ENCODE peak calls at places on chromosomes 6 and 20, in five cellular contexts. Y is IMR-90, F is A549, N is kidney, M is transverse colon. D is an unnamed sample.

GRCh38 chr6:10882654-10883053 is 813 bp upstream of the GCM2 start:
- DNase-seq in N (no peak), F (no peak), Y (no peak), M (no peak), D (no peak)

GRCh38 chr20:18477821-18478220 is 10.6 kb downstream of the POLR3F start:
- DNase-seq in Y (no peak), F (no peak), N (no peak), M (no peak), D (no peak)

GRCh38 chr6:118963003-118963402 is 28.0 kb upstream of the MCM9 start:
- DNase-seq in Y (peak), M (no peak), N (no peak), F (no peak), D (peak)

GRCh38 chr6:167882244-167882643 is 55.5 kb downstream of the AFDN start:
- DNase-seq in M (no peak), Y (no peak), F (no peak), N (no peak), D (no peak)

GRCh38 chr6:31114970-31115849 is 610 bp downstream of the PSORS1C1 start:
- DNase-seq in Y (peak), M (no peak), F (peak), N (peak), D (peak)

GRCh38 chr6:77273929-77274328 is 189.4 kb downstream of the HTR1B start:
- DNase-seq in M (no peak), F (no peak), Y (no peak), N (no peak), D (no peak)

GRCh38 chr6:111096246-111096645 is 8.9 kb downstream of the SLC16A10 start:
- DNase-seq in F (no peak), M (peak), N (peak), Y (no peak), D (no peak)

GRCh38 chr6:110946498-110946897 is 12.0 kb upstream of the GTF3C6 start:
- DNase-seq in F (no peak), Y (peak), M (no peak), N (no peak), D (no peak)

GRCh38 chr20:51430198-51430950 is 112.1 kb downstream of the NFATC2 start:
- DNase-seq in Y (no peak), F (no peak), N (peak), M (no peak), D (no peak)

GRCh38 chr20:35269055-35269781 is 8.7 kb downstream of the MMP24OS start:
- DNase-seq in N (peak), M (peak), Y (peak), F (peak), D (peak)

GRCh38 chr6:117317261-117317660 is 51.9 kb downstream of the VGLL2 start:
- DNase-seq in N (no peak), F (peak), Y (peak), M (no peak), D (peak)

GRCh38 chr6:54003316-54003715 is 107.9 kb upstream of the MLIP start:
- DNase-seq in N (no peak), M (no peak), Y (no peak), F (no peak), D (no peak)

GRCh38 chr20:57567471-57568079 is 6.7 kb downstream of the PCK1 start:
- DNase-seq in M (peak), N (no peak), Y (no peak), F (no peak), D (no peak)

GRCh38 chr20:62117362-62117646 is 5.0 kb upstream of the LSM14B start:
- DNase-seq in Y (no peak), M (no peak), N (no peak), F (no peak), D (no peak)

GRCh38 chr6:28280595-28281287 is 631 bp upstream of the PGBD1 start:
- DNase-seq in F (no peak), M (no peak), Y (no peak), N (no peak), D (no peak)
- H3K4me3 ChIP-seq in F (peak), M (no peak), Y (peak), N (peak), D (peak)

DNA sequence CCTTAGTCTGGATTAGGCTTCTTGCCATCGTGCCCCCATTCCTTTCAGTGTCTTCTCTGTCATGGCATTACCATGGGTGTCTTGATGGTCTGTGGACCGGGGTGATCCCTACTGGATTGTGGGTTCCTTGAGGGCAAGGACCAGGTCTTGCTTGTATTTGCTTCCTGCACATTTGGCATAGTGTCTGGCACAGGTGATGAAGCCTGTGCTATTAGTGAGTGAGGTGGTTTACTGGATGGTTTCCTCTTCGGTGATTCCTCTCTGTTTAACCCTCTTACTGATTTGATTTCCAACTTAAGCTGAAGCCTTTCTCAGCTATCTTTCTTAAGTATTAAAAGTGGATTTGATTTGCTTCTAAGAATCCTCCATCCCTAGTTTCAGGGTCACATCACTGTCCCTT is 162.3 kb downstream of the GRM1 start:
- DNase-seq in N (no peak), M (no peak), F (no peak), Y (no peak), D (no peak)
- H3K4me3 ChIP-seq in N (no peak), M (no peak), F (no peak), Y (no peak), D (no peak)

GRCh38 chr6:73644941-73645591 is 8.7 kb downstream of the SLC17A5 start:
- DNase-seq in F (no peak), N (no peak), Y (no peak), M (no peak), D (peak)
- H3K4me3 ChIP-seq in F (peak), N (peak), Y (peak), M (no peak), D (peak)

DNA sequence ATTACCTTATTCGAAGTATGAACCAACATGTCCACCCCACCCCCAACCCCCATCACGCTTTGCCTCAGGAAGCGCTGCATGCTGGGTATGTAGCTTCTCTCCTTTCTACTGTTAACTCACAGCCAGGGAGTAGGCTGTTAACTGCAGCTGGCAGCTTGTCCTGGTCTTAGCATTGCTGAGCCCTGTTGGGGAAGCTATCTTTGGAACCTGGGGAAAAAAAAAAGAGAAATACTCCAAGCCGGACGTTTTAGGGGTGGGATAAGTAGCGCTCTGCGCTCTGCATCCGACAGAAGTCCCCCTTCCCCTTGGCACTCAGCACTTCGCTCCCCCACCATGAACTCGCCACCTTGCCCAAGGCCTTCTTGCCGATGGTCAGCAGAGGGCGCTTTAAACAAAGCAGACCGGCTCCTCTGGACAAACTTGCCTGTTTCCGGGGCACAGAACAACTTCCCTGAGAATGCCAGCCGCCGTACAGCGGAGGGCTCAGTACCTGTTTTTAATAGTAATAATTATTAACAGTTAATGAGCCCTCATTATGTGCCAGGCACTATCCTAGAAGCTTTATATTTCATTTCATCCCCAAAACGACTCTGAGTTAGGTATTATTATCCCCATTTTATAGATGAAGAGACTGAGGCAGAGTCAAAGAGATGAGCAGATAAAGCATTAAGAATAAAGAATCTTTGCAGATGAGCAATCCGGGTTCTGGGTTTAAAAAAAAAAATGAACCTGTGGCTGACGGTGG is 35.2 kb upstream of the MDFI start:
- DNase-seq in Y (peak), N (peak), F (peak), M (peak), D (peak)
- H3K4me3 ChIP-seq in Y (no peak), N (no peak), F (peak), M (no peak), D (no peak)

GRCh38 chr20:33727806-33728205 is 4.0 kb upstream of the ZNF341 start:
- DNase-seq in M (no peak), N (no peak), Y (no peak), F (no peak), D (no peak)

GRCh38 chr20:33728463-33728862 is 3.3 kb upstream of the ZNF341 start:
- DNase-seq in N (no peak), Y (no peak), M (no peak), F (no peak), D (no peak)

GRCh38 chr20:33727115-33727479 is 4.7 kb upstream of the ZNF341 start:
- DNase-seq in F (no peak), Y (no peak), M (no peak), N (no peak), D (no peak)

GRCh38 chr20:33724439-33725094 is 4.5 kb upstream of the PXMP4 start:
- DNase-seq in Y (no peak), M (no peak), F (no peak), N (no peak), D (peak)

DNA sequence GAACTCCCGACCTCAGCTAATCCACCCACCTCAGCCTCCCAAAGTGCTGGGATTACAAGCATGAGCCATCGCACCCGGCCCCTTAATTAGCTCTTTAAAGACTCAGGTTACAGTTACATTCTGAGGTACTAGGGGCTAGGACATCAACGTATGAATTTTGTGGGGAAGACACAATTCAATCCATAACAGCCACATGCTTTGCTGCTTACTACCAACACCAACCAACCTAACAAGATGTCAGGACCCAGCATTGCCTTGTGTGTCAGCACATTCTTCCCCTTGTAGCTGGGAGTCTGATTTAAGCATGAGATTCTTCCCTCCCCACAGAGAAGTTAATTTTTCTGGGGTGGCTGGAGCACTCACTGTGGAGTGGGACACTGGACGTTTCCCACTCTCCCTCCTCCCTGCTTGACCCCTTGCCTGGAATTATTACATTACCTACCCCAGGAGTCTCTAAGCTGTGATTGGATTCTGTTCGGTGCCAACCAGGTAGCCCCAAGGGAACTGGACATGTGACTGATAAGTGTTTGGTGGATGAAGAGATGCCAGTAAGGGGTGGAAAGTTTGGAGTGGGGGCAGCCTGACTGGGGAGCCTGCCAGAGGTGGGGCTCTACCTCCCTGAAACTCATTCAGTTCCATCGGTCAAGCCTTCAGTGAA is 5.6 kb upstream of the PXMP4 start:
- DNase-seq in Y (no peak), N (no peak), M (no peak), F (no peak), D (no peak)
- H3K4me3 ChIP-seq in Y (no peak), N (no peak), M (no peak), F (no peak), D (no peak)